ENCODE peak calls at places on chromosomes 3 and 15, in four cellular contexts. W is memory B cell; G is AML-193; T is naive thymus-derived CD4-positive, alpha-beta T cell. R is an unnamed sample.

GRCh38 chr3:40290396-40290795 is 19.1 kb upstream of the EIF1B start:
- DNase-seq in W (no peak), G (no peak), T (no peak), R (no peak)

GRCh38 chr3:100810671-100811070 is 101.4 kb downstream of the TFG start:
- DNase-seq in G (no peak), T (no peak), W (no peak), R (peak)

GRCh38 chr3:112512320-112512719 is 13.0 kb upstream of the BTLA start:
- DNase-seq in G (no peak), T (no peak), W (no peak), R (no peak)

GRCh38 chr15:65690173-65690572 is 68.4 kb downstream of the SLC24A1 start:
- DNase-seq in W (no peak), G (no peak), T (no peak), R (no peak)

GRCh38 chr15:88646951-88647350 is 8.1 kb downstream of the ISG20 start:
- DNase-seq in T (no peak), W (no peak), G (no peak), R (no peak)

GRCh38 chr3:46455231-46456115 is 9.2 kb downstream of the LTF start:
- DNase-seq in W (no peak), G (no peak), T (no peak), R (no peak)

GRCh38 chr3:52890735-52891134 is 6.6 kb downstream of the STIMATE start:
- DNase-seq in W (no peak), G (no peak), T (no peak), R (peak)

GRCh38 chr3:188106898-188107684 is 46.9 kb upstream of the LPP start:
- DNase-seq in G (no peak), W (no peak), T (no peak), R (no peak)

GRCh38 chr3:23829242-23829934 is 23.6 kb downstream of the UBE2E1 start:
- DNase-seq in W (no peak), G (no peak), T (no peak), R (no peak)

GRCh38 chr15:60553163-60553562 is 74.2 kb upstream of the ICE2 start:
- DNase-seq in W (no peak), T (no peak), G (no peak), R (no peak)

GRCh38 chr3:47002490-47003410 is 23.3 kb downstream of the NBEAL2 start:
- DNase-seq in G (no peak), T (no peak), W (no peak), R (no peak)

GRCh38 chr3:53166781-53167291 is 5.8 kb downstream of the PRKCD start:
- DNase-seq in W (no peak), G (peak), T (no peak), R (peak)

GRCh38 chr3:145089337-145089736 is 1071.6 kb downstream of the PLOD2 start:
- DNase-seq in T (no peak), W (no peak), G (no peak), R (no peak)

GRCh38 chr3:50539356-50539838 is 28.1 kb downstream of the C3orf18 start:
- DNase-seq in W (no peak), G (no peak), T (no peak), R (no peak)

GRCh38 chr3:135650309-135650708 is 315.2 kb upstream of the PPP2R3A start:
- DNase-seq in G (no peak), W (no peak), T (no peak), R (no peak)

GRCh38 chr15:66498501-66499386 is 1.2 kb upstream of the SNAPC5 start:
- DNase-seq in W (peak), T (peak), G (peak), R (peak)

GRCh38 chr15:84907731-84908130 is 23.3 kb downstream of the SLC28A1 start:
- DNase-seq in G (no peak), W (no peak), T (no peak), R (no peak)

GRCh38 chr3:141930801-141931200 is 54.4 kb downstream of the ATP1B3 start:
- DNase-seq in T (no peak), G (no peak), W (no peak), R (no peak)

GRCh38 chr15:63531586-63531985 is 27.2 kb downstream of the USP3 start:
- DNase-seq in G (peak), W (no peak), T (no peak), R (no peak)

GRCh38 chr15:64525828-64526530 is 65.6 kb downstream of the ZNF609 start:
- DNase-seq in T (no peak), W (no peak), G (no peak), R (no peak)

GRCh38 chr15:101250931-101251829 is 668 bp downstream of the CHSY1 start:
- DNase-seq in T (no peak), W (no peak), G (no peak), R (peak)

GRCh38 chr3:64311424-64311920 is 86.2 kb upstream of the PRICKLE2 start:
- DNase-seq in W (no peak), G (no peak), T (no peak), R (peak)

GRCh38 chr3:13844911-13845310 is 35.0 kb downstream of the WNT7A start:
- DNase-seq in G (no peak), W (no peak), T (no peak), R (no peak)

GRCh38 chr3:68878322-68878721 is 54.0 kb downstream of the TAFA4 start:
- DNase-seq in T (peak), W (no peak), G (peak), R (peak)

GRCh38 chr15:86743283-86743903 is 663.7 kb downstream of the AGBL1 start:
- DNase-seq in G (peak), W (no peak), T (peak), R (no peak)

GRCh38 chr3:72964633-72965032 is 32.0 kb upstream of the PPP4R2 start:
- DNase-seq in T (no peak), G (no peak), W (no peak), R (no peak)

GRCh38 chr3:185724761-185725160 is 100.1 kb downstream of the IGF2BP2 start:
- DNase-seq in W (no peak), G (no peak), T (no peak), R (peak)